ENCODE peak calls at places on chromosomes 12 and 14, in ten cellular contexts. One of them, this sample, is unnamed.

GRCh38 chr14:95353007-95353406 is 33.3 kb upstream of the CLMN start:
- DNase-seq in cardiac fibroblast: no peak
- DNase-seq in hepatocyte: no peak
- DNase-seq in left ventricle myocardium inferior: no peak
- DNase-seq in CD8-positive, alpha-beta T cell: no peak
- DNase-seq in neural progenitor cell: no peak
- DNase-seq in GM06990: no peak
- DNase-seq in foreskin fibroblast: no peak
- DNase-seq in OCI-LY7: no peak
- DNase-seq in lower lobe of right lung: no peak
- DNase-seq in this sample: no peak

GRCh38 chr14:104750658-104751057 is 2.3 kb upstream of the SIVA1 start:
- DNase-seq in cardiac fibroblast: no peak
- DNase-seq in hepatocyte: no peak
- DNase-seq in left ventricle myocardium inferior: no peak
- DNase-seq in CD8-positive, alpha-beta T cell: no peak
- DNase-seq in neural progenitor cell: no peak
- DNase-seq in GM06990: no peak
- DNase-seq in foreskin fibroblast: no peak
- DNase-seq in OCI-LY7: peak; percentile 29
- DNase-seq in lower lobe of right lung: no peak
- DNase-seq in this sample: no peak

GRCh38 chr12:6361834-6362233 is 13.5 kb downstream of the SCNN1A start:
- DNase-seq in cardiac fibroblast: peak; percentile 21
- DNase-seq in hepatocyte: no peak
- DNase-seq in left ventricle myocardium inferior: peak; percentile 56
- DNase-seq in CD8-positive, alpha-beta T cell: no peak
- DNase-seq in neural progenitor cell: no peak
- DNase-seq in GM06990: no peak
- DNase-seq in foreskin fibroblast: no peak
- DNase-seq in OCI-LY7: no peak
- DNase-seq in lower lobe of right lung: peak; percentile 76
- DNase-seq in this sample: no peak

GRCh38 chr14:22391908-22392307 is 197.1 kb downstream of the DAD1 start:
- DNase-seq in cardiac fibroblast: peak; percentile 81
- DNase-seq in hepatocyte: peak; percentile 78
- DNase-seq in left ventricle myocardium inferior: peak; percentile 34
- DNase-seq in CD8-positive, alpha-beta T cell: no peak
- DNase-seq in neural progenitor cell: peak; percentile 85
- DNase-seq in GM06990: no peak
- DNase-seq in foreskin fibroblast: peak; percentile 37
- DNase-seq in OCI-LY7: peak; percentile 92
- DNase-seq in lower lobe of right lung: peak; percentile 57
- DNase-seq in this sample: peak; percentile 51

GRCh38 chr12:104695453-104696148 is 238.9 kb downstream of the CHST11 start:
- DNase-seq in cardiac fibroblast: peak; percentile 96
- DNase-seq in hepatocyte: no peak
- DNase-seq in left ventricle myocardium inferior: no peak
- DNase-seq in CD8-positive, alpha-beta T cell: peak; percentile 42
- DNase-seq in neural progenitor cell: no peak
- DNase-seq in GM06990: peak; percentile 63
- DNase-seq in foreskin fibroblast: peak; percentile 50
- DNase-seq in OCI-LY7: peak; percentile 27
- DNase-seq in lower lobe of right lung: no peak
- DNase-seq in this sample: no peak

GRCh38 chr14:22560638-22561365 is 28.2 kb downstream of the DAD1 start:
- DNase-seq in cardiac fibroblast: no peak
- DNase-seq in hepatocyte: peak; percentile 77
- DNase-seq in left ventricle myocardium inferior: no peak
- DNase-seq in CD8-positive, alpha-beta T cell: no peak
- DNase-seq in neural progenitor cell: no peak
- DNase-seq in GM06990: no peak
- DNase-seq in foreskin fibroblast: no peak
- DNase-seq in OCI-LY7: no peak
- DNase-seq in lower lobe of right lung: no peak
- DNase-seq in this sample: no peak

GRCh38 chr12:110733857-110734373 is 8.8 kb downstream of the PPP1CC start:
- DNase-seq in cardiac fibroblast: no peak
- DNase-seq in hepatocyte: no peak
- DNase-seq in left ventricle myocardium inferior: no peak
- DNase-seq in CD8-positive, alpha-beta T cell: no peak
- DNase-seq in neural progenitor cell: no peak
- DNase-seq in GM06990: no peak
- DNase-seq in foreskin fibroblast: no peak
- DNase-seq in OCI-LY7: no peak
- DNase-seq in lower lobe of right lung: no peak
- DNase-seq in this sample: no peak

GRCh38 chr12:63276537-63277365 is 125.8 kb upstream of the AVPR1A start:
- DNase-seq in cardiac fibroblast: peak; percentile 57
- DNase-seq in hepatocyte: peak; percentile 74
- DNase-seq in left ventricle myocardium inferior: no peak
- DNase-seq in CD8-positive, alpha-beta T cell: no peak
- DNase-seq in neural progenitor cell: peak; percentile 78
- DNase-seq in GM06990: no peak
- DNase-seq in foreskin fibroblast: no peak
- DNase-seq in OCI-LY7: peak; percentile 21
- DNase-seq in lower lobe of right lung: no peak
- DNase-seq in this sample: no peak

GRCh38 chr12:14986449-14986848 is 13.6 kb downstream of the PDE6H start:
- DNase-seq in cardiac fibroblast: no peak
- DNase-seq in hepatocyte: no peak
- DNase-seq in left ventricle myocardium inferior: no peak
- DNase-seq in CD8-positive, alpha-beta T cell: no peak
- DNase-seq in neural progenitor cell: no peak
- DNase-seq in GM06990: no peak
- DNase-seq in foreskin fibroblast: no peak
- DNase-seq in OCI-LY7: no peak
- DNase-seq in lower lobe of right lung: no peak
- DNase-seq in this sample: no peak

GRCh38 chr12:111408686-111409402 is 3.1 kb downstream of the SH2B3 start:
- DNase-seq in cardiac fibroblast: no peak
- DNase-seq in hepatocyte: no peak
- DNase-seq in left ventricle myocardium inferior: no peak
- DNase-seq in CD8-positive, alpha-beta T cell: no peak
- DNase-seq in neural progenitor cell: no peak
- DNase-seq in GM06990: no peak
- DNase-seq in foreskin fibroblast: no peak
- DNase-seq in OCI-LY7: peak; percentile 28
- DNase-seq in lower lobe of right lung: no peak
- DNase-seq in this sample: no peak

GRCh38 chr14:68935761-68936209 is 43.3 kb downstream of the ACTN1 start:
- DNase-seq in cardiac fibroblast: no peak
- DNase-seq in hepatocyte: no peak
- DNase-seq in left ventricle myocardium inferior: no peak
- DNase-seq in CD8-positive, alpha-beta T cell: no peak
- DNase-seq in neural progenitor cell: peak; percentile 37
- DNase-seq in GM06990: no peak
- DNase-seq in foreskin fibroblast: no peak
- DNase-seq in OCI-LY7: no peak
- DNase-seq in lower lobe of right lung: no peak
- DNase-seq in this sample: no peak

GRCh38 chr12:102948941-102949352 is 8.5 kb upstream of the ASCL1 start:
- DNase-seq in cardiac fibroblast: peak; percentile 55
- DNase-seq in hepatocyte: peak; percentile 64
- DNase-seq in left ventricle myocardium inferior: peak; percentile 21
- DNase-seq in CD8-positive, alpha-beta T cell: peak; percentile 24
- DNase-seq in neural progenitor cell: peak; percentile 77
- DNase-seq in GM06990: no peak
- DNase-seq in foreskin fibroblast: no peak
- DNase-seq in OCI-LY7: peak; percentile 40
- DNase-seq in lower lobe of right lung: no peak
- DNase-seq in this sample: no peak

GRCh38 chr14:63179383-63179782 is 24.9 kb upstream of the RHOJ start:
- DNase-seq in cardiac fibroblast: no peak
- DNase-seq in hepatocyte: no peak
- DNase-seq in left ventricle myocardium inferior: peak; percentile 26
- DNase-seq in CD8-positive, alpha-beta T cell: no peak
- DNase-seq in neural progenitor cell: no peak
- DNase-seq in GM06990: no peak
- DNase-seq in foreskin fibroblast: no peak
- DNase-seq in OCI-LY7: no peak
- DNase-seq in lower lobe of right lung: no peak
- DNase-seq in this sample: no peak

GRCh38 chr14:33009673-33010072 is 71.0 kb downstream of the NPAS3 start:
- DNase-seq in cardiac fibroblast: no peak
- DNase-seq in hepatocyte: no peak
- DNase-seq in left ventricle myocardium inferior: no peak
- DNase-seq in CD8-positive, alpha-beta T cell: no peak
- DNase-seq in neural progenitor cell: no peak
- DNase-seq in GM06990: no peak
- DNase-seq in foreskin fibroblast: no peak
- DNase-seq in OCI-LY7: no peak
- DNase-seq in lower lobe of right lung: no peak
- DNase-seq in this sample: no peak

GRCh38 chr14:33014710-33015109 is 76.0 kb downstream of the NPAS3 start:
- DNase-seq in cardiac fibroblast: no peak
- DNase-seq in hepatocyte: no peak
- DNase-seq in left ventricle myocardium inferior: no peak
- DNase-seq in CD8-positive, alpha-beta T cell: no peak
- DNase-seq in neural progenitor cell: peak; percentile 4
- DNase-seq in GM06990: no peak
- DNase-seq in foreskin fibroblast: no peak
- DNase-seq in OCI-LY7: no peak
- DNase-seq in lower lobe of right lung: no peak
- DNase-seq in this sample: no peak

GRCh38 chr14:33010495-33010894 is 71.8 kb downstream of the NPAS3 start:
- DNase-seq in cardiac fibroblast: no peak
- DNase-seq in hepatocyte: no peak
- DNase-seq in left ventricle myocardium inferior: no peak
- DNase-seq in CD8-positive, alpha-beta T cell: no peak
- DNase-seq in neural progenitor cell: no peak
- DNase-seq in GM06990: no peak
- DNase-seq in foreskin fibroblast: no peak
- DNase-seq in OCI-LY7: no peak
- DNase-seq in lower lobe of right lung: no peak
- DNase-seq in this sample: no peak
- TF ChIP-seq CTCF in cardiac fibroblast: no peak
- TF ChIP-seq CTCF in hepatocyte: no peak
- TF ChIP-seq CTCF in left ventricle myocardium inferior: no peak
- TF ChIP-seq CTCF in CD8-positive, alpha-beta T cell: no peak
- TF ChIP-seq CTCF in neural progenitor cell: no peak
- TF ChIP-seq CTCF in GM06990: no peak
- TF ChIP-seq CTCF in foreskin fibroblast: no peak
- TF ChIP-seq CTCF in OCI-LY7: no peak
- TF ChIP-seq CTCF in lower lobe of right lung: no peak
- TF ChIP-seq CTCF in this sample: no peak

GRCh38 chr14:38696925-38697324 is 406.1 kb downstream of the SEC23A start:
- DNase-seq in cardiac fibroblast: no peak
- DNase-seq in hepatocyte: no peak
- DNase-seq in left ventricle myocardium inferior: no peak
- DNase-seq in CD8-positive, alpha-beta T cell: no peak
- DNase-seq in neural progenitor cell: no peak
- DNase-seq in GM06990: no peak
- DNase-seq in foreskin fibroblast: no peak
- DNase-seq in OCI-LY7: no peak
- DNase-seq in lower lobe of right lung: no peak
- DNase-seq in this sample: no peak
- H3K4me3 ChIP-seq in cardiac fibroblast: no peak overlapping the region
- H3K4me3 ChIP-seq in hepatocyte: no peak overlapping the region
- H3K4me3 ChIP-seq in left ventricle myocardium inferior: no peak overlapping the region
- H3K4me3 ChIP-seq in CD8-positive, alpha-beta T cell: no peak overlapping the region
- H3K4me3 ChIP-seq in neural progenitor cell: no peak overlapping the region
- H3K4me3 ChIP-seq in GM06990: no peak overlapping the region
- H3K4me3 ChIP-seq in foreskin fibroblast: no peak overlapping the region
- H3K4me3 ChIP-seq in OCI-LY7: no peak overlapping the region
- H3K4me3 ChIP-seq in lower lobe of right lung: no peak overlapping the region
- H3K4me3 ChIP-seq in this sample: no peak overlapping the region

GRCh38 chr14:97158102-97158501 is 360.9 kb downstream of the VRK1 start:
- DNase-seq in cardiac fibroblast: no peak
- DNase-seq in hepatocyte: no peak
- DNase-seq in left ventricle myocardium inferior: no peak
- DNase-seq in CD8-positive, alpha-beta T cell: no peak
- DNase-seq in neural progenitor cell: no peak
- DNase-seq in GM06990: no peak
- DNase-seq in foreskin fibroblast: no peak
- DNase-seq in OCI-LY7: no peak
- DNase-seq in lower lobe of right lung: no peak
- DNase-seq in this sample: no peak

GRCh38 chr14:97159124-97159523 is 361.9 kb downstream of the VRK1 start:
- DNase-seq in cardiac fibroblast: no peak
- DNase-seq in hepatocyte: no peak
- DNase-seq in left ventricle myocardium inferior: no peak
- DNase-seq in CD8-positive, alpha-beta T cell: no peak
- DNase-seq in neural progenitor cell: no peak
- DNase-seq in GM06990: no peak
- DNase-seq in foreskin fibroblast: no peak
- DNase-seq in OCI-LY7: no peak
- DNase-seq in lower lobe of right lung: no peak
- DNase-seq in this sample: no peak

GRCh38 chr14:97164014-97164413 is 366.8 kb downstream of the VRK1 start:
- DNase-seq in cardiac fibroblast: no peak
- DNase-seq in hepatocyte: no peak
- DNase-seq in left ventricle myocardium inferior: no peak
- DNase-seq in CD8-positive, alpha-beta T cell: no peak
- DNase-seq in neural progenitor cell: no peak
- DNase-seq in GM06990: no peak
- DNase-seq in foreskin fibroblast: no peak
- DNase-seq in OCI-LY7: no peak
- DNase-seq in lower lobe of right lung: no peak
- DNase-seq in this sample: no peak

GRCh38 chr14:97166497-97166896 is 369.3 kb downstream of the VRK1 start:
- DNase-seq in cardiac fibroblast: no peak
- DNase-seq in hepatocyte: no peak
- DNase-seq in left ventricle myocardium inferior: no peak
- DNase-seq in CD8-positive, alpha-beta T cell: no peak
- DNase-seq in neural progenitor cell: no peak
- DNase-seq in GM06990: no peak
- DNase-seq in foreskin fibroblast: no peak
- DNase-seq in OCI-LY7: no peak
- DNase-seq in lower lobe of right lung: no peak
- DNase-seq in this sample: no peak

DNA sequence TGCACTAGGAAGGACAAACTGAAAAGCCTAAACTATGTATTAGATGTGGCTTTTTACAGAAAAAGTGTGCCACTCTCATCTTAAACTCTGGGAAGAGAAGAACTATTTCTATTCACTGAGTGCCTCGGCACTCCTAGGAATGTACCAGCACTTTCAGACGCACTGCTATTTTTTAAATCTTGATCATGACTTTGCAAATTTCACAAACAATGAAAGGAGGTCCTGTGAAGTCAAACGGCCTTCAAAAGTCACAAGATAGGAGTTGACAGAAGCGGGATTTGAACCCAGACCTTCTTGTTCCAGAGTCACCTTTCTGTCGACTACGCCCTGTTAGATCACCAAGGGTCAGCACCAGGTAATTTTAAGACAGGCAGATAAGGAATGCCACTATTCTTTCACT is 365.4 kb downstream of the VRK1 start:
- DNase-seq in cardiac fibroblast: no peak
- DNase-seq in hepatocyte: no peak
- DNase-seq in left ventricle myocardium inferior: no peak
- DNase-seq in CD8-positive, alpha-beta T cell: no peak
- DNase-seq in neural progenitor cell: no peak
- DNase-seq in GM06990: no peak
- DNase-seq in foreskin fibroblast: no peak
- DNase-seq in OCI-LY7: no peak
- DNase-seq in lower lobe of right lung: no peak
- DNase-seq in this sample: no peak
- TF ChIP-seq CTCF in cardiac fibroblast: no peak
- TF ChIP-seq CTCF in hepatocyte: no peak
- TF ChIP-seq CTCF in left ventricle myocardium inferior: no peak
- TF ChIP-seq CTCF in CD8-positive, alpha-beta T cell: no peak
- TF ChIP-seq CTCF in neural progenitor cell: no peak
- TF ChIP-seq CTCF in GM06990: no peak
- TF ChIP-seq CTCF in foreskin fibroblast: no peak
- TF ChIP-seq CTCF in OCI-LY7: no peak
- TF ChIP-seq CTCF in lower lobe of right lung: no peak
- TF ChIP-seq CTCF in this sample: no peak

GRCh38 chr14:99253890-99254289 is 18.1 kb downstream of the BCL11B start:
- DNase-seq in cardiac fibroblast: no peak
- DNase-seq in hepatocyte: no peak
- DNase-seq in left ventricle myocardium inferior: no peak
- DNase-seq in CD8-positive, alpha-beta T cell: no peak
- DNase-seq in neural progenitor cell: no peak
- DNase-seq in GM06990: no peak
- DNase-seq in foreskin fibroblast: no peak
- DNase-seq in OCI-LY7: no peak
- DNase-seq in lower lobe of right lung: no peak
- DNase-seq in this sample: no peak
- H3K4me3 ChIP-seq in cardiac fibroblast: no peak overlapping the region
- H3K4me3 ChIP-seq in hepatocyte: no peak overlapping the region
- H3K4me3 ChIP-seq in left ventricle myocardium inferior: no peak overlapping the region
- H3K4me3 ChIP-seq in CD8-positive, alpha-beta T cell: peak overlapping the region; percentile 31
- H3K4me3 ChIP-seq in neural progenitor cell: no peak overlapping the region
- H3K4me3 ChIP-seq in GM06990: no peak overlapping the region
- H3K4me3 ChIP-seq in foreskin fibroblast: no peak overlapping the region
- H3K4me3 ChIP-seq in OCI-LY7: no peak overlapping the region
- H3K4me3 ChIP-seq in lower lobe of right lung: no peak overlapping the region
- H3K4me3 ChIP-seq in this sample: no peak overlapping the region

This sample was measured in HFF-Myc.